ENCODE peak calls at places on chromosomes 7 and 10, in seven cellular contexts. A, V, J, F, U, C and Z are unnamed samples.

GRCh38 chr7:19089378-19089777 is 28.1 kb downstream of the TWIST1 start:
- DNase-seq in A (no peak), V (no peak), U (no peak), C (no peak), F (no peak), J (no peak), Z (no peak)

GRCh38 chr10:106897631-106898161 is 266.8 kb downstream of the SORCS1 start:
- DNase-seq in A (no peak), V (no peak), J (no peak), F (no peak), C (no peak), U (peak), Z (no peak)

GRCh38 chr7:43905209-43905946 is 1.0 kb downstream of the URGCP start:
- DNase-seq in V (peak), C (peak), A (no peak), U (peak), F (peak), J (no peak), Z (peak)

GRCh38 chr10:33122014-33122788 is 164.2 kb upstream of the ITGB1 start:
- DNase-seq in U (no peak), F (no peak), V (no peak), J (no peak), A (no peak), C (no peak), Z (no peak)

GRCh38 chr7:31043035-31043434 is 9.1 kb upstream of the ADCYAP1R1 start:
- DNase-seq in V (no peak), J (no peak), F (peak), C (peak), A (no peak), U (no peak), Z (no peak)

GRCh38 chr10:28284126-28284525 is 18.7 kb downstream of the MPP7 start:
- DNase-seq in V (no peak), J (no peak), A (no peak), U (no peak), C (no peak), F (no peak), Z (no peak)

GRCh38 chr10:88555190-88555894 is 27.8 kb downstream of the RNLS start:
- DNase-seq in V (no peak), A (no peak), F (peak), C (peak), J (no peak), U (no peak), Z (no peak)

GRCh38 chr10:94496646-94497045 is 48.9 kb upstream of the HELLS start:
- DNase-seq in J (no peak), A (no peak), F (no peak), V (no peak), U (no peak), C (no peak), Z (no peak)

GRCh38 chr10:122225324-122225723 is 45.8 kb upstream of the BTBD16 start:
- DNase-seq in C (no peak), J (no peak), F (no peak), V (no peak), A (no peak), U (no peak), Z (no peak)

GRCh38 chr7:16084370-16084769 is 337.0 kb downstream of the CRPPA start:
- DNase-seq in A (no peak), J (no peak), C (no peak), F (no peak), U (no peak), V (no peak), Z (no peak)

GRCh38 chr10:86064931-86065662 is 301.5 kb downstream of the GRID1 start:
- DNase-seq in C (no peak), J (no peak), V (no peak), F (no peak), A (no peak), U (no peak), Z (no peak)